ENCODE peak calls at places on chromosome 18, in six cellular contexts. E, R, L, D, I and V are unnamed samples.

GRCh38 chr18:48796491-48797205 is 154.1 kb downstream of the SMAD7 start:
- DNase-seq in E (no peak), R (no peak), L (no peak), D (peak), I (no peak), V (no peak)

GRCh38 chr18:54961016-54961423 is 1.8 kb upstream of the CCDC68 start:
- DNase-seq in E (no peak), R (no peak), L (no peak), D (no peak), I (no peak), V (no peak)

GRCh38 chr18:78245451-78245850 is 734.2 kb upstream of the SALL3 start:
- DNase-seq in E (no peak), R (no peak), L (no peak), D (no peak), I (no peak), V (no peak)

GRCh38 chr18:31723639-31723997 is 37.1 kb downstream of the SLC25A52 start:
- DNase-seq in E (no peak), R (no peak), L (no peak), D (no peak), I (no peak), V (no peak)

GRCh38 chr18:24161304-24161703 is 22.4 kb downstream of the CABYR start:
- DNase-seq in E (no peak), R (no peak), L (no peak), D (no peak), I (no peak), V (no peak)

GRCh38 chr18:63155169-63155852 is 164.3 kb downstream of the BCL2 start:
- DNase-seq in E (peak), R (peak), L (no peak), D (peak), I (peak), V (no peak)

GRCh38 chr18:25093131-25093530 is 258.8 kb downstream of the ZNF521 start:
- DNase-seq in E (no peak), R (no peak), L (no peak), D (no peak), I (no peak), V (no peak)

GRCh38 chr18:62977512-62977911 is 262.2 kb downstream of the PHLPP1 start:
- DNase-seq in E (no peak), R (no peak), L (no peak), D (no peak), I (no peak), V (no peak)

GRCh38 chr18:9701604-9702324 is 6.3 kb upstream of the RAB31 start:
- DNase-seq in E (no peak), R (no peak), L (no peak), D (no peak), I (no peak), V (no peak)

GRCh38 chr18:35371412-35372195 is 5.5 kb downstream of the ZNF396 start:
- DNase-seq in E (no peak), R (no peak), L (peak), D (no peak), I (no peak), V (no peak)

GRCh38 chr18:49561377-49562193 is at the start of gene LIPG:
- DNase-seq in E (no peak), R (no peak), L (peak), D (peak), I (peak), V (no peak)

GRCh38 chr18:23406271-23406787 is 46.8 kb upstream of the RIOK3 start:
- DNase-seq in E (no peak), R (no peak), L (peak), D (no peak), I (no peak), V (no peak)

GRCh38 chr18:35516789-35517188 is 19.0 kb upstream of the INO80C start:
- DNase-seq in E (no peak), R (no peak), L (no peak), D (no peak), I (no peak), V (no peak)

GRCh38 chr18:25724121-25724520 is 366.3 kb downstream of the SS18 start:
- DNase-seq in E (no peak), R (no peak), L (no peak), D (no peak), I (no peak), V (no peak)

GRCh38 chr18:28062446-28062845 is 114.5 kb downstream of the CDH2 start:
- DNase-seq in E (no peak), R (no peak), L (peak), D (no peak), I (no peak), V (no peak)

GRCh38 chr18:46294325-46294724 is 190.1 kb downstream of the HAUS1 start:
- DNase-seq in E (no peak), R (no peak), L (no peak), D (no peak), I (no peak), V (no peak)

GRCh38 chr18:63741769-63742168 is 33.4 kb upstream of the SERPINB7 start:
- DNase-seq in E (no peak), R (no peak), L (peak), D (no peak), I (no peak), V (no peak)

GRCh38 chr18:54296017-54296416 is 26.7 kb downstream of the POLI start:
- DNase-seq in E (no peak), R (no peak), L (no peak), D (no peak), I (no peak), V (no peak)

GRCh38 chr18:36697905-36698304 is 130.9 kb downstream of the TPGS2 start:
- DNase-seq in E (no peak), R (no peak), L (peak), D (no peak), I (no peak), V (no peak)

GRCh38 chr18:79896746-79897145 is 54.7 kb downstream of the SLC66A2 start:
- DNase-seq in E (no peak), R (no peak), L (no peak), D (no peak), I (no peak), V (no peak)

GRCh38 chr18:37987901-37988300 is 422.3 kb upstream of the CELF4 start:
- DNase-seq in E (no peak), R (no peak), L (no peak), D (no peak), I (peak), V (no peak)

GRCh38 chr18:47594621-47595086 is 335.8 kb downstream of the SMAD2 start:
- DNase-seq in E (no peak), R (no peak), L (no peak), D (no peak), I (peak), V (no peak)

GRCh38 chr18:51255694-51256093 is 58.2 kb upstream of the MEX3C start:
- DNase-seq in E (no peak), R (no peak), L (no peak), D (no peak), I (no peak), V (no peak)

GRCh38 chr18:43159091-43159490 is 43.6 kb upstream of the RIT2 start:
- DNase-seq in E (no peak), R (no peak), L (peak), D (no peak), I (peak), V (no peak)

GRCh38 chr18:49619792-49620191 is 57.9 kb downstream of the LIPG start:
- DNase-seq in E (no peak), R (no peak), L (no peak), D (no peak), I (no peak), V (no peak)

GRCh38 chr18:80229766-80230745 is 17.3 kb downstream of the PARD6G start:
- DNase-seq in E (no peak), R (no peak), L (no peak), D (no peak), I (no peak), V (no peak)

GRCh38 chr18:43805646-43806194 is 528.4 kb upstream of the SYT4 start:
- DNase-seq in E (no peak), R (no peak), L (peak), D (no peak), I (no peak), V (no peak)

GRCh38 chr18:68017385-68017784 is 500.9 kb upstream of the DSEL start:
- DNase-seq in E (no peak), R (no peak), L (no peak), D (no peak), I (no peak), V (no peak)

GRCh38 chr18:63306819-63307554 is 12.6 kb downstream of the BCL2 start:
- DNase-seq in E (no peak), R (no peak), L (no peak), D (no peak), I (no peak), V (no peak)

GRCh38 chr18:67310826-67311225 is 205.7 kb downstream of the DSEL start:
- DNase-seq in E (no peak), R (no peak), L (peak), D (no peak), I (no peak), V (no peak)

GRCh38 chr18:50817898-50818250 is 1.9 kb downstream of the MRO start:
- DNase-seq in E (no peak), R (no peak), L (peak), D (no peak), I (no peak), V (no peak)

GRCh38 chr18:11808001-11808855 is 43.0 kb upstream of the CHMP1B start:
- DNase-seq in E (no peak), R (no peak), L (no peak), D (no peak), I (no peak), V (no peak)

GRCh38 chr18:32919799-32920198 is 147.0 kb upstream of the KLHL14 start:
- DNase-seq in E (no peak), R (peak), L (no peak), D (no peak), I (peak), V (no peak)

GRCh38 chr18:7577706-7578105 is 10.6 kb downstream of the PTPRM start:
- DNase-seq in E (no peak), R (no peak), L (no peak), D (no peak), I (no peak), V (no peak)

GRCh38 chr18:22783662-22784076 is 149.5 kb upstream of the RBBP8 start:
- DNase-seq in E (no peak), R (no peak), L (no peak), D (no peak), I (no peak), V (no peak)

GRCh38 chr18:30406728-30407127 is 635.8 kb downstream of the DSC3 start:
- DNase-seq in E (no peak), R (no peak), L (no peak), D (no peak), I (no peak), V (no peak)

GRCh38 chr18:44955825-44956224 is 275.1 kb downstream of the SETBP1 start:
- DNase-seq in E (no peak), R (no peak), L (no peak), D (no peak), I (no peak), V (no peak)

GRCh38 chr18:63779386-63779785 is 4.2 kb downstream of the SERPINB7 start:
- DNase-seq in E (no peak), R (no peak), L (no peak), D (no peak), I (no peak), V (no peak)

GRCh38 chr18:75247041-75247551 is 36.5 kb downstream of the TSHZ1 start:
- DNase-seq in E (no peak), R (no peak), L (no peak), D (no peak), I (peak), V (no peak)

GRCh38 chr18:44789704-44790103 is 109.0 kb downstream of the SETBP1 start:
- DNase-seq in E (no peak), R (no peak), L (no peak), D (no peak), I (no peak), V (no peak)